ENCODE peak calls at places on chromosomes 6 and 20, in nine cellular contexts. One of them, this sample, is unnamed.

GRCh38 chr6:149306967-149307366 is 10.5 kb upstream of the TAB2 start:
- DNase-seq in iPS-NIHi11: no peak
- DNase-seq in A172: peak; percentile 19
- DNase-seq in left colon: no peak
- DNase-seq in WTC11: no peak
- DNase-seq in substantia nigra: no peak
- DNase-seq in fibroblast of lung: peak; percentile 43
- DNase-seq in activated CD4-positive, alpha-beta T cell treated with anti-CD3 and anti-CD28 coated beads, Interleukin-2, amount 10 ng/mL, durations not matched to agents 7 days and 5 days: no peak
- DNase-seq in right lobe of liver: no peak
- DNase-seq in this sample: no peak

GRCh38 chr6:41298785-41299498 is 12.5 kb upstream of the TREM1 start:
- DNase-seq in iPS-NIHi11: no peak
- DNase-seq in A172: no peak
- DNase-seq in left colon: no peak
- DNase-seq in WTC11: no peak
- DNase-seq in substantia nigra: no peak
- DNase-seq in fibroblast of lung: no peak
- DNase-seq in activated CD4-positive, alpha-beta T cell treated with anti-CD3 and anti-CD28 coated beads, Interleukin-2, amount 10 ng/mL, durations not matched to agents 7 days and 5 days: peak; percentile 25
- DNase-seq in right lobe of liver: no peak
- DNase-seq in this sample: no peak

GRCh38 chr6:45741437-45742166 is 274.1 kb downstream of the CLIC5 start:
- DNase-seq in iPS-NIHi11: no peak
- DNase-seq in A172: no peak
- DNase-seq in left colon: no peak
- DNase-seq in WTC11: no peak
- DNase-seq in substantia nigra: no peak
- DNase-seq in fibroblast of lung: peak; percentile 36
- DNase-seq in activated CD4-positive, alpha-beta T cell treated with anti-CD3 and anti-CD28 coated beads, Interleukin-2, amount 10 ng/mL, durations not matched to agents 7 days and 5 days: no peak
- DNase-seq in right lobe of liver: no peak
- DNase-seq in this sample: no peak

GRCh38 chr6:109372070-109372585 is 10.1 kb downstream of the CD164 start:
- DNase-seq in iPS-NIHi11: no peak
- DNase-seq in A172: no peak
- DNase-seq in left colon: no peak
- DNase-seq in WTC11: no peak
- DNase-seq in substantia nigra: no peak
- DNase-seq in fibroblast of lung: peak; percentile 33
- DNase-seq in activated CD4-positive, alpha-beta T cell treated with anti-CD3 and anti-CD28 coated beads, Interleukin-2, amount 10 ng/mL, durations not matched to agents 7 days and 5 days: no peak
- DNase-seq in right lobe of liver: no peak
- DNase-seq in this sample: no peak

GRCh38 chr6:11094411-11094851 is 797 bp downstream of the SMIM13 start:
- DNase-seq in iPS-NIHi11: peak; percentile 66
- DNase-seq in A172: peak; percentile 51
- DNase-seq in left colon: peak; percentile 49
- DNase-seq in WTC11: peak; percentile 55
- DNase-seq in substantia nigra: no peak
- DNase-seq in fibroblast of lung: peak; percentile 49
- DNase-seq in activated CD4-positive, alpha-beta T cell treated with anti-CD3 and anti-CD28 coated beads, Interleukin-2, amount 10 ng/mL, durations not matched to agents 7 days and 5 days: peak; percentile 59
- DNase-seq in right lobe of liver: peak; percentile 72
- DNase-seq in this sample: peak; percentile 85

GRCh38 chr20:51613576-51613975 is 71.1 kb upstream of the NFATC2 start:
- DNase-seq in iPS-NIHi11: no peak
- DNase-seq in A172: no peak
- DNase-seq in left colon: no peak
- DNase-seq in WTC11: no peak
- DNase-seq in substantia nigra: no peak
- DNase-seq in fibroblast of lung: no peak
- DNase-seq in activated CD4-positive, alpha-beta T cell treated with anti-CD3 and anti-CD28 coated beads, Interleukin-2, amount 10 ng/mL, durations not matched to agents 7 days and 5 days: no peak
- DNase-seq in right lobe of liver: no peak
- DNase-seq in this sample: no peak

GRCh38 chr20:52941803-52942202 is 30.4 kb upstream of the TSHZ2 start:
- DNase-seq in iPS-NIHi11: no peak
- DNase-seq in A172: no peak
- DNase-seq in left colon: no peak
- DNase-seq in WTC11: no peak
- DNase-seq in substantia nigra: no peak
- DNase-seq in fibroblast of lung: no peak
- DNase-seq in activated CD4-positive, alpha-beta T cell treated with anti-CD3 and anti-CD28 coated beads, Interleukin-2, amount 10 ng/mL, durations not matched to agents 7 days and 5 days: no peak
- DNase-seq in right lobe of liver: no peak
- DNase-seq in this sample: no peak

GRCh38 chr6:168016756-168017525 is 19.5 kb downstream of the KIF25 start:
- DNase-seq in iPS-NIHi11: peak; percentile 43
- DNase-seq in A172: no peak
- DNase-seq in left colon: no peak
- DNase-seq in WTC11: no peak
- DNase-seq in substantia nigra: no peak
- DNase-seq in fibroblast of lung: peak; percentile 39
- DNase-seq in activated CD4-positive, alpha-beta T cell treated with anti-CD3 and anti-CD28 coated beads, Interleukin-2, amount 10 ng/mL, durations not matched to agents 7 days and 5 days: no peak
- DNase-seq in right lobe of liver: no peak
- DNase-seq in this sample: no peak

GRCh38 chr6:28651161-28651560 is 125.5 kb downstream of the GPX5 start:
- DNase-seq in iPS-NIHi11: no peak
- DNase-seq in A172: no peak
- DNase-seq in left colon: no peak
- DNase-seq in WTC11: no peak
- DNase-seq in substantia nigra: no peak
- DNase-seq in fibroblast of lung: peak; percentile 8
- DNase-seq in activated CD4-positive, alpha-beta T cell treated with anti-CD3 and anti-CD28 coated beads, Interleukin-2, amount 10 ng/mL, durations not matched to agents 7 days and 5 days: no peak
- DNase-seq in right lobe of liver: no peak
- DNase-seq in this sample: no peak

GRCh38 chr6:13668291-13668928 is 43.2 kb downstream of the RANBP9 start:
- DNase-seq in iPS-NIHi11: no peak
- DNase-seq in A172: peak; percentile 9
- DNase-seq in left colon: no peak
- DNase-seq in WTC11: no peak
- DNase-seq in substantia nigra: no peak
- DNase-seq in fibroblast of lung: no peak
- DNase-seq in activated CD4-positive, alpha-beta T cell treated with anti-CD3 and anti-CD28 coated beads, Interleukin-2, amount 10 ng/mL, durations not matched to agents 7 days and 5 days: no peak
- DNase-seq in right lobe of liver: no peak
- DNase-seq in this sample: no peak

GRCh38 chr6:35483490-35483889 is 13.4 kb downstream of the TEAD3 start:
- DNase-seq in iPS-NIHi11: no peak
- DNase-seq in A172: no peak
- DNase-seq in left colon: no peak
- DNase-seq in WTC11: no peak
- DNase-seq in substantia nigra: no peak
- DNase-seq in fibroblast of lung: no peak
- DNase-seq in activated CD4-positive, alpha-beta T cell treated with anti-CD3 and anti-CD28 coated beads, Interleukin-2, amount 10 ng/mL, durations not matched to agents 7 days and 5 days: no peak
- DNase-seq in right lobe of liver: no peak
- DNase-seq in this sample: peak; percentile 36

GRCh38 chr20:9508696-9509178 is 5.7 kb upstream of the LAMP5 start:
- DNase-seq in iPS-NIHi11: no peak
- DNase-seq in A172: no peak
- DNase-seq in left colon: no peak
- DNase-seq in WTC11: peak; percentile 48
- DNase-seq in substantia nigra: no peak
- DNase-seq in fibroblast of lung: no peak
- DNase-seq in activated CD4-positive, alpha-beta T cell treated with anti-CD3 and anti-CD28 coated beads, Interleukin-2, amount 10 ng/mL, durations not matched to agents 7 days and 5 days: no peak
- DNase-seq in right lobe of liver: no peak
- DNase-seq in this sample: no peak

GRCh38 chr6:31267504-31268371 is 4.2 kb downstream of the HLA-C start:
- DNase-seq in iPS-NIHi11: no peak
- DNase-seq in A172: no peak
- DNase-seq in left colon: peak; percentile 57
- DNase-seq in WTC11: no peak
- DNase-seq in substantia nigra: no peak
- DNase-seq in fibroblast of lung: no peak
- DNase-seq in activated CD4-positive, alpha-beta T cell treated with anti-CD3 and anti-CD28 coated beads, Interleukin-2, amount 10 ng/mL, durations not matched to agents 7 days and 5 days: no peak
- DNase-seq in right lobe of liver: no peak
- DNase-seq in this sample: no peak

This sample was measured in endodermal cell.